ENCODE peak calls at places on chromosome X, in nine cellular contexts. P is NCI-H524; X is spleen; Q is GM03348; W is fibroblast of the aortic adventitia; T is H9; C is B cell; M is endothelial cell; L is stimulated activated CD4-positive, alpha-beta T cell treated with anti-CD3 and anti-CD28 coated beads, Interleukin-15, amount 100 ng/mL, for 1 hour. H is an unnamed sample.

GRCh38 chrX:2577844-2578444 is 77.2 kb upstream of the DHRSX start:
- DNase-seq in P (peak), X (no peak), Q (no peak), W (no peak), T (no peak), C (no peak), M (no peak), L (no peak), H (no peak)

GRCh38 chrX:17120816-17121215 is 174.4 kb downstream of the REPS2 start:
- DNase-seq in P (no peak), X (no peak), Q (no peak), W (no peak), T (no peak), C (no peak), M (no peak), L (no peak), H (no peak)

GRCh38 chrX:110006826-110007375 is 4.0 kb downstream of the TMEM164 start:
- DNase-seq in P (no peak), X (no peak), Q (no peak), W (peak), T (no peak), C (no peak), M (no peak), L (no peak), H (no peak)

GRCh38 chrX:29231800-29232199 is 644.6 kb downstream of the IL1RAPL1 start:
- DNase-seq in P (no peak), X (no peak), Q (peak), W (peak), T (no peak), C (no peak), M (no peak), L (no peak), H (no peak)

GRCh38 chrX:69396916-69397315 is 107.2 kb upstream of the NALF2 start:
- DNase-seq in P (no peak), X (no peak), Q (no peak), W (no peak), T (peak), C (no peak), M (no peak), L (no peak), H (no peak)

GRCh38 chrX:4762196-4762595 is 1048.7 kb upstream of the PRKX start:
- DNase-seq in P (no peak), X (no peak), Q (no peak), W (no peak), T (no peak), C (no peak), M (no peak), L (no peak), H (no peak)

GRCh38 chrX:73455171-73455570 is 8.3 kb downstream of the CDX4 start:
- DNase-seq in P (no peak), X (no peak), Q (no peak), W (no peak), T (no peak), C (no peak), M (no peak), L (no peak), H (no peak)

GRCh38 chrX:100931218-100931924 is 2.7 kb upstream of the XKRX start:
- DNase-seq in P (no peak), X (no peak), Q (no peak), W (no peak), T (no peak), C (peak), M (no peak), L (no peak), H (no peak)

GRCh38 chrX:154484255-154485149 is 1.9 kb downstream of the UBL4A start:
- DNase-seq in P (no peak), X (peak), Q (no peak), W (no peak), T (no peak), C (no peak), M (no peak), L (no peak), H (no peak)

GRCh38 chrX:15873566-15873965 is 19.0 kb upstream of the AP1S2 start:
- DNase-seq in P (no peak), X (no peak), Q (peak), W (no peak), T (no peak), C (no peak), M (no peak), L (no peak), H (no peak)

GRCh38 chrX:115408736-115409390 is 119.3 kb downstream of the LUZP4 start:
- DNase-seq in P (no peak), X (no peak), Q (peak), W (peak), T (no peak), C (no peak), M (no peak), L (no peak), H (no peak)

GRCh38 chrX:53262918-53263394 is 18.4 kb downstream of the IQSEC2 start:
- DNase-seq in P (no peak), X (peak), Q (peak), W (peak), T (no peak), C (no peak), M (no peak), L (no peak), H (no peak)

GRCh38 chrX:24145340-24146186 is 4.0 kb upstream of the ZFX start:
- DNase-seq in P (no peak), X (no peak), Q (peak), W (peak), T (no peak), C (no peak), M (no peak), L (no peak), H (no peak)

GRCh38 chrX:43939187-43939926 is 33.8 kb downstream of the NDP start:
- DNase-seq in P (no peak), X (no peak), Q (no peak), W (peak), T (no peak), C (no peak), M (no peak), L (no peak), H (no peak)

GRCh38 chrX:110418220-110418856 is 59.7 kb downstream of the RTL9 start:
- DNase-seq in P (peak), X (no peak), Q (peak), W (peak), T (peak), C (no peak), M (peak), L (no peak), H (no peak)

GRCh38 chrX:49761481-49761880 is 65.7 kb upstream of the PAGE1 start:
- DNase-seq in P (no peak), X (no peak), Q (peak), W (peak), T (no peak), C (peak), M (peak), L (no peak), H (no peak)

GRCh38 chrX:39777623-39778025 is 320.1 kb downstream of the BCOR start:
- DNase-seq in P (no peak), X (no peak), Q (no peak), W (no peak), T (no peak), C (no peak), M (no peak), L (no peak), H (no peak)

GRCh38 chrX:29397506-29397905 is 810.3 kb downstream of the IL1RAPL1 start:
- DNase-seq in P (no peak), X (no peak), Q (peak), W (peak), T (no peak), C (no peak), M (no peak), L (no peak), H (no peak)

GRCh38 chrX:153600032-153600373 is 1.1 kb upstream of the CCNQ start:
- DNase-seq in P (no peak), X (peak), Q (peak), W (peak), T (no peak), C (no peak), M (no peak), L (no peak), H (peak)

GRCh38 chrX:9847071-9847470 is 60.8 kb downstream of the SHROOM2 start:
- DNase-seq in P (no peak), X (no peak), Q (no peak), W (no peak), T (no peak), C (no peak), M (no peak), L (no peak), H (no peak)

GRCh38 chrX:8849945-8850344 is 48.8 kb upstream of the FAM9A start:
- DNase-seq in P (no peak), X (no peak), Q (no peak), W (no peak), T (no peak), C (no peak), M (no peak), L (no peak), H (no peak)

GRCh38 chrX:133921764-133922389 is 63.5 kb downstream of the GPC3 start:
- DNase-seq in P (peak), X (no peak), Q (peak), W (peak), T (peak), C (peak), M (peak), L (no peak), H (no peak)

GRCh38 chrX:71953946-71954345 is 43.3 kb downstream of the NHSL2 start:
- DNase-seq in P (no peak), X (no peak), Q (no peak), W (no peak), T (no peak), C (no peak), M (no peak), L (no peak), H (no peak)

GRCh38 chrX:136209016-136209738 is 42.0 kb downstream of the MAP7D3 start:
- DNase-seq in P (no peak), X (no peak), Q (peak), W (peak), T (peak), C (peak), M (peak), L (no peak), H (no peak)

GRCh38 chrX:43328358-43328946 is 327.6 kb upstream of the MAOA start:
- DNase-seq in P (no peak), X (no peak), Q (no peak), W (no peak), T (no peak), C (no peak), M (no peak), L (no peak), H (no peak)

GRCh38 chrX:151004085-151004484 is 20.9 kb downstream of the HMGB3 start:
- DNase-seq in P (peak), X (no peak), Q (no peak), W (no peak), T (no peak), C (no peak), M (no peak), L (no peak), H (no peak)

GRCh38 chrX:3184176-3184930 is 143.1 kb downstream of the ARSF start:
- DNase-seq in P (no peak), X (no peak), Q (peak), W (peak), T (no peak), C (no peak), M (no peak), L (no peak), H (no peak)

GRCh38 chrX:68920541-68920940 is 91.7 kb downstream of the EFNB1 start:
- DNase-seq in P (no peak), X (no peak), Q (no peak), W (peak), T (no peak), C (no peak), M (no peak), L (no peak), H (no peak)

GRCh38 chrX:132615396-132616131 is 126.7 kb upstream of the MBNL3 start:
- DNase-seq in P (peak), X (no peak), Q (peak), W (peak), T (peak), C (peak), M (peak), L (peak), H (no peak)

GRCh38 chrX:17697191-17697590 is 40.1 kb upstream of the SCML1 start:
- DNase-seq in P (no peak), X (no peak), Q (peak), W (peak), T (no peak), C (no peak), M (no peak), L (no peak), H (no peak)

GRCh38 chrX:46554942-46555341 is 9.7 kb upstream of the ZNF674 start:
- DNase-seq in P (no peak), X (no peak), Q (no peak), W (peak), T (no peak), C (no peak), M (no peak), L (no peak), H (no peak)

GRCh38 chrX:153726286-153727107 is 1.8 kb downstream of the ABCD1 start:
- DNase-seq in P (no peak), X (peak), Q (peak), W (peak), T (peak), C (peak), M (peak), L (no peak), H (peak)